ENCODE peak calls at places on chromosomes 5 and 9, in four cellular contexts. G is body of pancreas, E is transverse colon, W is cardiac muscle cell. B is an unnamed sample.

GRCh38 chr9:136876476-136876875 is 9.8 kb upstream of the TRAF2 start:
- DNase-seq in G (no peak), E (no peak), W (no peak), B (no peak)

GRCh38 chr5:79287907-79288306 is 52.0 kb downstream of the JMY start:
- DNase-seq in G (no peak), E (no peak), W (no peak), B (no peak)

GRCh38 chr5:96752341-96753016 is 55.3 kb downstream of the ERAP1 start:
- DNase-seq in G (peak; percentile 17), E (no peak), W (peak; percentile 77), B (no peak)

GRCh38 chr5:138352722-138353549 is 451 bp downstream of the KDM3B start:
- DNase-seq in G (peak; percentile 71), E (peak; percentile 73), W (peak; percentile 66), B (peak; percentile 59)

GRCh38 chr9:33924978-33925797 is 108.2 kb downstream of the UBE2R2 start:
- DNase-seq in G (peak; percentile 72), E (peak; percentile 32), W (peak; percentile 74), B (peak; percentile 42)

GRCh38 chr9:100296407-100296806 is 56.3 kb downstream of the TEX10 start:
- DNase-seq in G (no peak), E (no peak), W (no peak), B (no peak)

GRCh38 chr9:83629433-83630104 is 6.6 kb downstream of the IDNK start:
- DNase-seq in G (no peak), E (peak; percentile 31), W (no peak), B (no peak)

GRCh38 chr9:100474082-100474949 is 1.4 kb downstream of the TMEFF1 start:
- DNase-seq in G (no peak), E (no peak), W (no peak), B (no peak)

GRCh38 chr5:78003914-78004313 is 227.8 kb upstream of the TBCA start:
- DNase-seq in G (no peak), E (no peak), W (no peak), B (no peak)

GRCh38 chr5:1550287-1551076 is 26.7 kb upstream of the LPCAT1 start:
- DNase-seq in G (no peak), E (no peak), W (no peak), B (no peak)

GRCh38 chr5:134140530-134141201 is 26.2 kb downstream of the TCF7 start:
- DNase-seq in G (peak; percentile 79), E (peak; percentile 81), W (peak; percentile 82), B (peak; percentile 48)

GRCh38 chr5:116629168-116629567 is 54.5 kb upstream of the SEMA6A start:
- DNase-seq in G (no peak), E (no peak), W (no peak), B (no peak)

GRCh38 chr9:112655633-112656032 is 62.3 kb downstream of the INIP start:
- DNase-seq in G (peak; percentile 34), E (no peak), W (no peak), B (no peak)

GRCh38 chr9:105676351-105676923 is 14.2 kb downstream of the TAL2 start:
- DNase-seq in G (no peak), E (no peak), W (no peak), B (no peak)

GRCh38 chr9:98050351-98050750 is 6.2 kb upstream of the NANS start:
- DNase-seq in G (no peak), E (no peak), W (no peak), B (no peak)

GRCh38 chr5:150068472-150068871 is 17.9 kb downstream of the CSF1R start:
- DNase-seq in G (no peak), E (no peak), W (peak; percentile 32), B (peak; percentile 64)

GRCh38 chr5:56594821-56595220 is 220.5 kb upstream of the MAP3K1 start:
- DNase-seq in G (no peak), E (no peak), W (no peak), B (no peak)

GRCh38 chr9:88749420-88749819 is 214.4 kb downstream of the NXNL2 start:
- DNase-seq in G (no peak), E (no peak), W (peak; percentile 73), B (peak; percentile 64)

GRCh38 chr5:128213340-128213739 is 129.8 kb downstream of the SLC12A2 start:
- DNase-seq in G (peak; percentile 56), E (peak; percentile 41), W (peak; percentile 86), B (no peak)

GRCh38 chr5:116900793-116901192 is 326.2 kb upstream of the SEMA6A start:
- DNase-seq in G (no peak), E (no peak), W (no peak), B (no peak)

GRCh38 chr5:19608434-19608833 is 379.6 kb downstream of the CDH18 start:
- DNase-seq in G (no peak), E (no peak), W (peak; percentile 0), B (no peak)

GRCh38 chr9:101566904-101567724 is 27.7 kb downstream of the PPP3R2 start:
- DNase-seq in G (peak; percentile 18), E (no peak), W (peak; percentile 37), B (no peak)

GRCh38 chr5:119037496-119038215 is 33.2 kb upstream of the DMXL1 start:
- DNase-seq in G (peak; percentile 53), E (no peak), W (peak; percentile 50), B (no peak)

GRCh38 chr5:154076240-154076922 is 37.6 kb downstream of the MFAP3 start:
- DNase-seq in G (no peak), E (no peak), W (no peak), B (no peak)

GRCh38 chr5:175561085-175561484 is 82.7 kb downstream of the SFXN1 start:
- DNase-seq in G (no peak), E (no peak), W (no peak), B (no peak)

GRCh38 chr9:91949293-91949945 is 609 bp downstream of the ROR2 start:
- DNase-seq in G (peak; percentile 16), E (no peak), W (peak; percentile 39), B (no peak)

GRCh38 chr5:98961665-98962344 is 33.0 kb upstream of the CHD1 start:
- DNase-seq in G (no peak), E (no peak), W (no peak), B (no peak)

GRCh38 chr5:95799181-95799835 is 23.2 kb downstream of the GLRX start:
- DNase-seq in G (no peak), E (no peak), W (no peak), B (no peak)

GRCh38 chr5:56951131-56951945 is 585 bp downstream of the MIER3 start:
- DNase-seq in G (peak; percentile 35), E (peak; percentile 33), W (peak; percentile 20), B (peak; percentile 68)

GRCh38 chr9:95080961-95081658 is 236.4 kb downstream of the FANCC start:
- DNase-seq in G (no peak), E (no peak), W (no peak), B (peak; percentile 17)

GRCh38 chr5:102832445-102832844 is 77.3 kb downstream of the PAM start:
- DNase-seq in G (no peak), E (no peak), W (no peak), B (no peak)

GRCh38 chr5:435961-436640 is 6.9 kb upstream of the EXOC3 start:
- DNase-seq in G (no peak), E (peak; percentile 10), W (peak; percentile 21), B (peak; percentile 13)

GRCh38 chr5:179279347-179280094 is 65.7 kb downstream of the ADAMTS2 start:
- DNase-seq in G (no peak), E (no peak), W (no peak), B (no peak)

GRCh38 chr9:113742471-113742870 is 133.6 kb upstream of the ZNF618 start:
- DNase-seq in G (no peak), E (no peak), W (no peak), B (no peak)

GRCh38 chr5:151243564-151243963 is 9.4 kb upstream of the GM2A start:
- DNase-seq in G (no peak), E (no peak), W (no peak), B (no peak)

GRCh38 chr5:75368391-75368790 is 31.4 kb downstream of the HMGCR start:
- DNase-seq in G (no peak), E (no peak), W (peak; percentile 57), B (no peak)

DNA sequence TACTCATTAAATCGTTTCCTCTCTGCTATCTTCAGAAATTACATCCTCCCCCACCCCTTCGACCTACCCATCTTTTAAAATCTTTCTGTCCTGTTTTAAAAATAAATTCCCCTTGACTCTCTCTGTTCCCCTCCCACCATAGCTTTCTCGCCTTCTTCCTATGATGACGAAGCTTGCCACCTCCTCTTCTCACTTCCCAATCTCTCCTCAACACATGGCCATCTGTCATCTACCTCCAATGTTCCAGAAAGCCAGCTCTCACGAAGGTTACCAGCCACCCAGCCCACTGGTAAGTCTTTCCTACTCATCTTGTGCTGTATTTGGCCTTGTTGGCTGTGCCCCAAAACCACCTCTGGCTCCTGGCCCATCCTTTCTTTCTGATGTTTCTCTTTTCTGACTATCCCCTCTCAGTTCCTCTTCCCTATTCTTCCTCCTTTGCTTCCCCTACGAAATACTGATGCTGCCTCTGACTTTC is 346.3 kb downstream of the ENC1 start:
- DNase-seq in G (no peak), E (no peak), W (peak; percentile 41), B (no peak)
- H3K4me1 ChIP-seq in G (peaks cover 2% of the 10 kb centered on the region), E (no peaks in the 10 kb centered on the region), W (no peaks in the 10 kb centered on the region), B (peaks cover 3% of the 10 kb centered on the region)

GRCh38 chr5:111231053-111231586 is 6.9 kb downstream of the CAMK4 start:
- DNase-seq in G (no peak), E (no peak), W (no peak), B (no peak)
- H3K4me1 ChIP-seq in G (no peaks in the 10 kb centered on the region), E (no peaks in the 10 kb centered on the region), W (no peaks in the 10 kb centered on the region), B (no peaks in the 10 kb centered on the region)

DNA sequence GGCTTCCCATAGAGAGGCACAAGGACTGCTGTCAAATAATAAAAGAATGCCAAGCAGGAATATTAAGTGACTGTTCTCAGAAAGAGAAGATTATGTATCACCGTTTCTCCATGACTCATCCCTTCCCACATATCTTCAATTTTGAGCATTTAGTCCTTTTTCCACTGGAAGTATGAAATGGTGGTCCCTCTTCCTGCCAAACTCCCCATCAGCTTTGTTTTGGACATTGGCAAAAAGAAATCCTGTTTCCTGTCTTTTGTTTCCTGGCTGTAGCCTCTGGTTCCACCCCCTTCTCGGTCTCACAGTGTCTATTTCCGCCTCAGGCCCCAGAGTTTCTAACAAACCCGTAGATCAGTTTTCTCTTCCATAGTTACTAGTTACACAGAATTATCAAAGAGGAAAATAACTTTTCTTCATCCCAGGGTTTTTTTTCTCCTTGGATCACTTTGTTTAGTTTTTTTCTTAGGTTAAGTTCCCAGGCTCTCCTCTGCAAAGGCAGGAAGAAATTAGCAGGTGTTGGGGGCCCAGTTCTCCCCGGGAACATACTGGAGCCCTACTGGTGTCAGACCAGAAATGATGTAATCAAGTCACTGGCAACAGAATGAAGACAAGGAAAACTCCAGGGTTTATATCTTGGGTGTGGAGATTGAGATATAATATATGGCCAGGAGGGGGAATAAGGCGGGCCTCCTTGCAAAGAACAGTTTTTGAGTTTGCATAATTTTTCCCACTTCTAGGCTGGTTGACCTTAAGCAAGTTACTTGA is 26.3 kb upstream of the ARHGAP26 start:
- DNase-seq in G (no peak), E (no peak), W (peak; percentile 72), B (no peak)
- H3K4me1 ChIP-seq in G (peaks cover 14% of the 10 kb centered on the region), E (no peaks in the 10 kb centered on the region), W (peaks cover 47% of the 10 kb centered on the region), B (no peaks in the 10 kb centered on the region)

DNA sequence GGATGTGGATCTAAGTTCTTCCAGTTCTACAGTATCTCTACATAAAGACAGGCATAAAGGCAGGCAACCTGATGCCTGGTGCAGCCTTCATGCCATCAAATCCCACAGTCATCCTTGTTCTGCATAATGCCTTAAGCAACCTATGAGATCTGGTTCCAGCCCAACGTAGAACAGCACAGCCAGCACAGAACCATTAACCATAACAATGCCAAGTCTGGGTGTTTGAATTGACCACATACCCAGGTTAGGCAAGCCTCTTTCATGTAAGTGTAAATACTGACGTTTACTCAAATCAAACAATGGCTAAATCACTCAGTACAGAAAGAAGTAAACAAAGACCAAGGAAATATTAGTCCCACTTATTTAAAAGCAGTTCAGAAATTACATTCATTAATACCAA is 195.0 kb downstream of the ADAMTSL1 start:
- DNase-seq in G (no peak), E (no peak), W (no peak), B (no peak)
- H3K4me1 ChIP-seq in G (no peaks in the 10 kb centered on the region), E (no peaks in the 10 kb centered on the region), W (peaks cover 4% of the 10 kb centered on the region), B (no peaks in the 10 kb centered on the region)